ENCODE peak calls at places on chromosomes 12 and 14, in four cellular contexts. P, H, N and I are unnamed samples.

GRCh38 chr12:106284294-106285105 is 18.0 kb upstream of the TCP11L2 start:
- DNase-seq in N (no peak), P (peak; percentile 31), H (no peak), I (no peak)

GRCh38 chr12:95551305-95551704 is at the start of gene USP44:
- DNase-seq in H (no peak), N (no peak), P (no peak), I (no peak)

GRCh38 chr14:23047042-23047634 is 5.1 kb downstream of the PSMB11 start:
- DNase-seq in P (no peak), N (no peak), H (no peak), I (no peak)

GRCh38 chr14:93540235-93540634 is 109.5 kb downstream of the UNC79 start:
- DNase-seq in P (no peak), N (no peak), H (no peak), I (no peak)

GRCh38 chr14:65414961-65415589 is 2.5 kb downstream of the FUT8 start:
- DNase-seq in P (peak; percentile 39), N (peak; percentile 68), H (no peak), I (peak; percentile 57)

GRCh38 chr12:107990325-107990724 is 138.8 kb upstream of the WSCD2 start:
- DNase-seq in H (no peak), N (peak; percentile 42), P (peak; percentile 54), I (peak; percentile 35)

GRCh38 chr12:106194351-106194750 is 53.5 kb downstream of the CKAP4 start:
- DNase-seq in P (no peak), N (no peak), H (no peak), I (no peak)

GRCh38 chr12:560666-561065 is 100.9 kb downstream of the B4GALNT3 start:
- DNase-seq in N (no peak), P (peak; percentile 49), H (no peak), I (no peak)

GRCh38 chr14:67457782-67458181 is 30.7 kb downstream of the TMEM229B start:
- DNase-seq in N (no peak), P (no peak), H (no peak), I (no peak)

GRCh38 chr12:117214797-117215196 is 24.5 kb upstream of the FBXO21 start:
- DNase-seq in P (no peak), N (no peak), H (no peak), I (no peak)

GRCh38 chr12:11762723-11763326 is 113.4 kb downstream of the ETV6 start:
- DNase-seq in H (no peak), N (no peak), P (no peak), I (no peak)

GRCh38 chr12:2451025-2451424 is 343.7 kb upstream of the FKBP4 start:
- DNase-seq in N (no peak), H (no peak), P (no peak), I (no peak)

GRCh38 chr14:26598672-26599131 is 869 bp upstream of the NOVA1 start:
- DNase-seq in N (no peak), H (no peak), P (no peak), I (peak; percentile 58)

GRCh38 chr14:75831971-75832370 is 149.8 kb downstream of the TGFB3 start:
- DNase-seq in H (no peak), N (no peak), P (peak; percentile 71), I (peak; percentile 36)

GRCh38 chr14:89625208-89625987 is 208.4 kb upstream of the FOXN3 start:
- DNase-seq in H (no peak), P (peak; percentile 80), N (peak; percentile 86), I (peak; percentile 92)

GRCh38 chr12:65642006-65642695 is 182.1 kb upstream of the HMGA2 start:
- DNase-seq in P (no peak), H (no peak), N (no peak), I (no peak)

GRCh38 chr12:51012570-51013236 is 13.5 kb downstream of the SLC11A2 start:
- DNase-seq in N (no peak), H (no peak), P (no peak), I (no peak)

GRCh38 chr12:53233671-53234091 is 1.7 kb upstream of the RARG start:
- DNase-seq in P (no peak), H (no peak), N (no peak), I (no peak)